ENCODE peak calls at places on chromosome 10, in nine cellular contexts. B, G, Z, P, D, A, V, Y and I are unnamed samples. For H3K27me3, the result is how much of the 10 kb centered on the place peaks cover.

GRCh38 chr10:28991738-28992270 is 297.1 kb upstream of the LYZL1 start:
- DNase-seq in P (peak), B (peak), Z (peak), Y (peak), V (peak), D (peak), G (peak), A (peak), I (no peak)

GRCh38 chr10:62726142-62726541 is 78.4 kb upstream of the ADO start:
- DNase-seq in Z (no peak), D (no peak), G (no peak), A (no peak), P (no peak), Y (no peak), V (no peak), B (no peak), I (no peak)

GRCh38 chr10:77471069-77471536 is 166.5 kb downstream of the KCNMA1 start:
- DNase-seq in V (no peak), B (no peak), D (no peak), Z (no peak), A (no peak), G (no peak), P (no peak), Y (no peak), I (no peak)

GRCh38 chr10:31604646-31605170 is 285.7 kb downstream of the ZEB1 start:
- DNase-seq in P (no peak), Y (no peak), G (no peak), V (no peak), D (no peak), A (no peak), B (no peak), Z (no peak), I (no peak)

GRCh38 chr10:32039745-32040144 is 16.5 kb downstream of the KIF5B start:
- DNase-seq in P (no peak), D (no peak), A (no peak), G (no peak), V (no peak), Z (no peak), B (no peak), Y (no peak), I (no peak)

GRCh38 chr10:110634527-110635209 is 9.5 kb upstream of the RBM20 start:
- DNase-seq in G (no peak), B (no peak), V (no peak), Y (peak), P (no peak), Z (no peak), D (peak), A (no peak), I (peak)

GRCh38 chr10:100829933-100830727 is 82.6 kb upstream of the SLF2 start:
- DNase-seq in G (no peak), A (no peak), D (no peak), V (peak), B (no peak), Z (no peak), Y (no peak), P (no peak), I (no peak)

GRCh38 chr10:34319197-34319846 is 495.8 kb downstream of the PARD3 start:
- DNase-seq in B (peak), V (no peak), Z (peak), G (peak), Y (peak), P (peak), D (no peak), A (peak), I (no peak)

GRCh38 chr10:1498746-1499343 is 238.5 kb downstream of the ADARB2 start:
- DNase-seq in Z (no peak), Y (no peak), V (no peak), P (no peak), D (no peak), G (no peak), A (peak), B (no peak), I (no peak)

GRCh38 chr10:121216721-121217181 is 365.6 kb downstream of the WDR11 start:
- DNase-seq in Z (no peak), B (no peak), V (no peak), A (peak), D (peak), P (no peak), Y (no peak), G (no peak), I (peak)

GRCh38 chr10:86020139-86020538 is 346.5 kb downstream of the GRID1 start:
- DNase-seq in Y (no peak), G (no peak), B (no peak), V (no peak), D (no peak), P (no peak), A (no peak), Z (no peak), I (no peak)

GRCh38 chr10:57743711-57744110 is 524.0 kb downstream of the IPMK start:
- DNase-seq in Y (no peak), Z (no peak), V (no peak), B (no peak), A (no peak), G (no peak), D (no peak), P (no peak), I (no peak)

GRCh38 chr10:24944512-24945255 is 7.7 kb downstream of the PRTFDC1 start:
- DNase-seq in Z (peak), V (no peak), Y (peak), B (no peak), D (no peak), G (peak), A (peak), P (peak), I (peak)

GRCh38 chr10:94487575-94487974 is 58.0 kb upstream of the HELLS start:
- DNase-seq in Y (no peak), G (no peak), D (no peak), A (no peak), P (no peak), V (no peak), B (no peak), Z (no peak), I (no peak)

GRCh38 chr10:124119933-124120332 is 26.5 kb upstream of the CHST15 start:
- DNase-seq in Y (no peak), D (peak), V (no peak), Z (no peak), A (no peak), G (no peak), B (peak), P (peak), I (no peak)

GRCh38 chr10:111756541-111757061 is 427.0 kb downstream of the GPAM start:
- DNase-seq in D (peak), Y (peak), A (peak), V (peak), P (no peak), B (peak), Z (no peak), G (no peak), I (peak)

GRCh38 chr10:13784067-13784466 is 197.3 kb downstream of the PRPF18 start:
- DNase-seq in A (peak), Y (no peak), G (no peak), Z (peak), V (no peak), D (no peak), P (no peak), B (no peak), I (no peak)

GRCh38 chr10:34031410-34031809 is 696.9 kb upstream of the NRP1 start:
- DNase-seq in D (peak), G (peak), V (no peak), Y (no peak), P (peak), B (peak), Z (peak), A (peak), I (peak)

GRCh38 chr10:57952741-57953140 is 315.0 kb downstream of the IPMK start:
- DNase-seq in P (peak), V (no peak), A (peak), B (no peak), D (no peak), G (peak), Z (peak), Y (no peak), I (no peak)

GRCh38 chr10:78377362-78377761 is 343.7 kb downstream of the RPS24 start:
- DNase-seq in P (peak), A (no peak), D (no peak), G (peak), B (no peak), Y (no peak), Z (no peak), V (peak), I (no peak)

GRCh38 chr10:80265740-80266512 is 23.5 kb downstream of the MAT1A start:
- DNase-seq in Z (no peak), V (peak), P (no peak), B (no peak), G (no peak), D (no peak), A (no peak), Y (no peak), I (no peak)

GRCh38 chr10:72503241-72503640 is 122.6 kb downstream of the MICU1 start:
- DNase-seq in B (no peak), G (peak), D (no peak), A (peak), Z (peak), V (no peak), Y (no peak), P (peak), I (no peak)

GRCh38 chr10:37816290-37816689 is 41.1 kb downstream of the ZNF248 start:
- DNase-seq in G (no peak), Z (no peak), B (no peak), P (no peak), A (no peak), Y (no peak), D (no peak), V (no peak), I (no peak)

GRCh38 chr10:73771722-73772279 is 10.0 kb upstream of the CHCHD1 start:
- DNase-seq in P (peak), Z (peak), G (peak), D (peak), B (peak), V (peak), A (peak), Y (no peak), I (no peak)

GRCh38 chr10:91251430-91252056 is 31.1 kb downstream of the PCGF5 start:
- DNase-seq in P (peak), V (peak), Y (peak), Z (peak), G (peak), A (peak), B (peak), D (peak), I (peak)

GRCh38 chr10:123642293-123642692 is 23.9 kb upstream of the GPR26 start:
- DNase-seq in Z (no peak), B (no peak), Y (no peak), V (peak), A (peak), P (no peak), G (peak), D (no peak), I (no peak)

GRCh38 chr10:87054373-87055295 is 34.5 kb downstream of the FAM25A start:
- DNase-seq in P (peak), Y (no peak), V (peak), A (peak), B (no peak), Z (peak), D (no peak), G (peak), I (no peak)

DNA sequence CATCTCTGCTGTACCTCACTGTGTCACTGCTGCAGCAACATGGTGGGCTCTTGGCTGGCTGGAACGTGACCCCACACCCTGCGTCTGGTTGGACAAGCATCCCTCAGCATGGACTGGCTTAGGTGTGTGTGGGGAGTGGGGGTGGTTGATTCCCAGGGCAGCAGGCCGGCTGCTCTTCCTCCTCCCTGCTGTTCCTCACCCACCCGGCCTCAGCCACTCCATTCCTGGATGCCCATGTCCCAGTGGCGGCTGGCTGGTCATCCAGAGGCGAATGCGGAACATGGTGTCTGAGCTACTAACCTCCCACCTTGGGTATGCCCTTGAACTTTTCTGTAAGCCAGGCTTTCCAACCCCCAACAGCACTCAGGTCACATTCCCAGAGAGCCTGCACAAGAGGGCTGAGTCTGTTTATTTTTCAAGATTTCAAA is 81.2 kb downstream of the GRK5 start:
- DNase-seq in Z (no peak), B (no peak), V (no peak), D (no peak), G (no peak), P (no peak), A (no peak), Y (no peak), I (no peak)
- H3K27me3 ChIP-seq in Z (under half), B (under half), V (under half), D (under half), G (under half), P (under half), A (under half), Y (under half), I (under half)

GRCh38 chr10:133231946-133232574 is 2.0 kb downstream of the UTF1 start:
- DNase-seq in Y (no peak), A (no peak), B (no peak), D (no peak), V (no peak), Z (no peak), G (no peak), P (no peak), I (no peak)

GRCh38 chr10:133229265-133230022 is 573 bp upstream of the UTF1 start:
- DNase-seq in G (peak), D (no peak), Z (no peak), V (no peak), Y (no peak), A (peak), P (no peak), B (no peak), I (no peak)

GRCh38 chr10:133231244-133231945 is 1.4 kb downstream of the UTF1 start:
- DNase-seq in V (no peak), Z (no peak), A (no peak), P (no peak), B (no peak), G (no peak), Y (no peak), D (no peak), I (no peak)

GRCh38 chr10:133230023-133230319 is at the start of gene UTF1:
- DNase-seq in D (no peak), G (no peak), Y (no peak), B (no peak), A (no peak), P (no peak), V (peak), Z (no peak), I (no peak)

DNA sequence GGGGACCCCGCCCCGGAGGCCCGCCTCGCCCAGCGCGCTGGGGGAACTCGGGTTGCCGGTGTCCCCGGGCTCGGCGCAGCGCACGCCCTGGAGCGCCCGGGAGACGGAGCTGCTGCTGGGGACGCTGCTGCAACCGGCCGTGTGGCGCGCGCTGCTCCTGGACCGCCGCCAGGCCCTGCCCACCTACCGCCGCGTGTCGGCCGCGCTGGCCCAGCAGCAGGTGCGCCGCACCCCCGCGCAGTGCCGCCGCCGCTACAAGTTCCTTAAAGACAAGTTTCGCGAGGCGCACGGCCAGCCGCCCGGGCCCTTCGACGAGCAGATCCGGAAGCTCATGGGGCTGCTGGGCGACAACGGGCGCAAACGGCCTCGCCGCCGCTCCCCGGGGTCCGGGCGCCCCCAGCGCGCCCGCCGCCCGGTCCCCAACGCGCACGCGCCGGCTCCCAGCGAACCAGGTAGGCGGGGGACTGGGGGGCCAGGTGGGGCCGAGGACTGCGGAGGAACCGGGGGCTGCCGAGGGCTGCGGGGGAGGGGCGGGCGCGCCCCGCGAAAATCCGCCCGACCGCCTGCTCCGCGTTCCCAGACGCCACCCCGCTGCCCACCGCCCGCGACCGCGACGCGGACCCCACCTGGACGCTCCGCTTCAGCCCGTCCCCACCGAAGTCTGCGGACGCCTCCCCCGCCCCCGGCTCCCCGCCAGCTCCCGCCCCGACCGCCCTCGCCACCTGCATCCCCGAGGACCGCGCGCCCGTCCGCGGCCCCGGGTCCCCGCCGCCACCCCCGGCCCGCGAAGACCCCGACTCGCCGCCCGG is 574 bp downstream of the UTF1 start:
- DNase-seq in G (peak), Z (no peak), V (peak), Y (no peak), D (no peak), A (no peak), B (no peak), P (no peak), I (no peak)
- H3K27me3 ChIP-seq in G (under half), Z (half or more), V (under half), Y (under half), D (half or more), A (half or more), B (under half), P (half or more), I (half or more)

DNA sequence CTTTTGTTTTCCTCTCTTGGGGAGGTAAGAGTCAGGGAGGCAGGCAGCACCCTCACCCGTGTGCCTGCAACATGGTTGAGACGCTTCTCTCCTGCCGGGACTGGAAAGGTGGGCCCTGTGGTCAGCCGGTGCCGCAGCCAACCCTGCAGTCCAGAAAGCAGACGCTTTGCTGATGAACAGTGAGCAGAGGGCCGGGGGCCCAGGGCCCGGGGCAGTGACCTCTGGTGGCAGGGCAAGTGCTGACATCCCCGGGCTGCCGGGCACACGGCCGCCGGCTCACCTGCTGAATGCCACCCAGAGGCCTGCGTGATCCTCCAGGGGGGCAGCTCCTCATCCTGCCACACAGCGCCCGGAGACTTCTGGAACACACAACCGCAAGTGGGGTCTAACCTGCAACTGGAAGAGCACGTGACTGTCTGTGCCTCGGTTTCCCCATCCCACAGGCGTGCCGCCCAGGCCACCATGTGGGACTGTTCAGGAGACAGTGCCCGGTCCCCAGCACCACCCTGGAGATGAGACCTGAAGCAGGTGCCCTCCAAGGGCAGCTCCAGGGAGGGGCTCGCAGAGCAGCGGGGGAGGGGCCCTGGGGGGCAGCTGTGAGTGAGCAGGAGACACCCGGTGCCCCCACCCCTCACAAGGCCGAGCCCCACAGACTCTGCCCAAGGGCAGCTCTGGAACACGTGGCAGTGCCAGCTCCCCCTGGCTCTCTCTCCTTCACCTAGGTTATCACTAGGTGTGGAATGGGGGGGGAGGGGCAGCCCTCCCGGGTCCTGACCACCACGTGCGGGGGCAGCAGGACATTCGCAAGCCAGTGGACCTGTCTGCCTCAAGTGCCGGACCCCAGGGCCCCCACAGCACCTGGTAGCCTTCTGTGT is 2.2 kb upstream of the ADGRA1 start:
- DNase-seq in Y (no peak), V (no peak), D (no peak), G (no peak), B (no peak), A (no peak), P (no peak), Z (no peak), I (no peak)
- H3K27me3 ChIP-seq in Y (under half), V (under half), D (half or more), G (half or more), B (under half), A (under half), P (half or more), Z (under half), I (half or more)

GRCh38 chr10:108422286-108422685 is 1257.8 kb upstream of the SORCS1 start:
- DNase-seq in A (peak), D (no peak), B (no peak), G (peak), V (no peak), Y (no peak), P (peak), Z (no peak), I (no peak)

GRCh38 chr10:108424656-108425055 is 1260.2 kb upstream of the SORCS1 start:
- DNase-seq in A (peak), V (no peak), D (no peak), P (peak), B (no peak), Y (no peak), Z (peak), G (peak), I (no peak)

GRCh38 chr10:108427081-108427480 is 1262.6 kb upstream of the SORCS1 start:
- DNase-seq in Y (no peak), D (no peak), V (no peak), Z (no peak), P (peak), A (no peak), B (no peak), G (peak), I (no peak)

GRCh38 chr10:108421256-108421655 is 1256.8 kb upstream of the SORCS1 start:
- DNase-seq in V (no peak), P (peak), D (no peak), Y (no peak), A (no peak), G (no peak), Z (no peak), B (no peak), I (no peak)
- H3K27me3 ChIP-seq in V (under half), P (under half), D (under half), Y (under half), A (under half), G (under half), Z (under half), B (under half), I (under half)

DNA sequence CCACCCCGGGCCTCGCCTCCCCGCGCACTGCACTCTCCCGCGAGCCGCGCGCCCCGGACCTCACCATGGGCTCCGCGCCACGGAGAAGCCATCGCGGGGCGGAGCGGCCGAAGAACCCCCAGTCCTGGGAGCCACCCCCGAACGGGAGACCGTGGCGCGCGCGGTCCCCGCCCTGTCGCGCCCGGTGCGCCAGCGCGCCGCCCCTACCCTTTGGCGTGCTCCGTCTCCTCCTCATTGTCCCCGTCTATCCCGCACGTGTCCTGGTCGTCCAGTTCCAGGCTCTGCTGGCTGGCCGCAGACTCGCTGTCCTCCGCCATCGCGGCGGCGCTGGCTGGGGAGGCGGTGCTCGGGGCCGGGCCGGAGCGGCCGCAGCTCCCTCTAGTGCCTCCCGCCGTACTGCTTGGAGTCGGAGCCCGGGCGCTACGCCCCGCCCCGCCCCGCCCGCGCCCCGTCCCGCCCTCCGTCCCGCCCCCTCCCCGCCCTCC is at the start of gene NMT2:
- DNase-seq in B (no peak), Z (no peak), P (no peak), V (no peak), D (peak), A (no peak), Y (peak), G (peak), I (peak)
- H3K27me3 ChIP-seq in B (under half), Z (under half), P (under half), V (under half), D (under half), A (under half), Y (under half), G (under half), I (under half)

DNA sequence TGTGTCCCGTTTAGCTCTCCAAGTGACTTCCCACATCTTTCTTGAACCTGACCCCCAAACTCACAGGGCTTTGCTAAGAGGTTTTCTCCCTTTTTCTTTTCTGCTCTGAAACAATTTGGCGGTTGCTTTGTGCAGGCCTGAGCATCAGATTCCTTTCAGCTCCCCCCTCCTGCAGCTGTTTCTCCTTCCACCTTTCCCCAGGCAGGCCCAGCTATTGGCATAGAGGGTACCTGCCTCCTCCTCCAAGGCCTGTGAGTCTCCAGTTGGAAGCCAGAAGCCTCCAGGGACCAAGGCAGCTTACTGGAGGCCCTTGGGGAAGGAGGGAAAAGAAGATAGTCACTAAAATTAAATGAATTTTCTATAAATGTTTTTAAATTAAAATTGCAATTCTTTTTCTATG is 7.7 kb downstream of the VAX1 start:
- DNase-seq in A (no peak), P (no peak), B (no peak), V (peak), Z (no peak), Y (no peak), D (no peak), G (no peak), I (no peak)
- H3K27me3 ChIP-seq in A (half or more), P (half or more), B (under half), V (half or more), Z (half or more), Y (under half), D (half or more), G (half or more), I (half or more)